ENCODE peak calls at places on chromosomes 4 and X, in six cellular contexts. One of them, this sample, is unnamed. For H3K4me1 and H3K36me3, the result is how much of the 10 kb centered on the place peaks cover.

GRCh38 chr4:84920591-84920990 is 45.9 kb downstream of the WDFY3 start:
- DNase-seq in SK-N-SH: no peak
- DNase-seq in adrenal gland: no peak
- DNase-seq in testis: no peak
- DNase-seq in Peyer's patch: no peak
- DNase-seq in neural progenitor cell: no peak
- DNase-seq in this sample: no peak

GRCh38 chr4:108270466-108271450 is 102.0 kb upstream of the LEF1 start:
- DNase-seq in neural progenitor cell: no peak
- DNase-seq in adrenal gland: no peak
- DNase-seq in SK-N-SH: no peak
- DNase-seq in testis: no peak
- DNase-seq in Peyer's patch: no peak
- DNase-seq in this sample: no peak

GRCh38 chr4:86338989-86339388 is 20.9 kb downstream of the MAPK10 start:
- DNase-seq in testis: no peak
- DNase-seq in Peyer's patch: no peak
- DNase-seq in adrenal gland: peak
- DNase-seq in neural progenitor cell: no peak
- DNase-seq in SK-N-SH: no peak
- DNase-seq in this sample: peak

GRCh38 chr4:99403380-99404194 is 31.6 kb downstream of the ADH7 start:
- DNase-seq in neural progenitor cell: no peak
- DNase-seq in SK-N-SH: no peak
- DNase-seq in adrenal gland: no peak
- DNase-seq in testis: no peak
- DNase-seq in Peyer's patch: no peak
- DNase-seq in this sample: no peak

GRCh38 chr4:56861365-56861764 is 39.9 kb upstream of the SPINK2 start:
- DNase-seq in adrenal gland: no peak
- DNase-seq in testis: no peak
- DNase-seq in Peyer's patch: no peak
- DNase-seq in neural progenitor cell: peak
- DNase-seq in SK-N-SH: no peak
- DNase-seq in this sample: no peak

GRCh38 chrX:88397551-88397950 is 349.5 kb upstream of the CPXCR1 start:
- DNase-seq in testis: no peak
- DNase-seq in adrenal gland: no peak
- DNase-seq in SK-N-SH: no peak
- DNase-seq in Peyer's patch: no peak
- DNase-seq in neural progenitor cell: no peak
- DNase-seq in this sample: no peak

GRCh38 chrX:15384304-15384703 is at the start of gene VEGFD:
- DNase-seq in testis: no peak
- DNase-seq in neural progenitor cell: no peak
- DNase-seq in SK-N-SH: no peak
- DNase-seq in Peyer's patch: no peak
- DNase-seq in adrenal gland: peak
- DNase-seq in this sample: no peak

GRCh38 chr4:86579941-86580340 is 14.2 kb upstream of the PTPN13 start:
- DNase-seq in Peyer's patch: no peak
- DNase-seq in SK-N-SH: no peak
- DNase-seq in adrenal gland: no peak
- DNase-seq in testis: no peak
- DNase-seq in neural progenitor cell: no peak
- DNase-seq in this sample: no peak

GRCh38 chr4:184061582-184061981 is 156.1 kb downstream of the ENPP6 start:
- DNase-seq in adrenal gland: no peak
- DNase-seq in neural progenitor cell: peak
- DNase-seq in Peyer's patch: no peak
- DNase-seq in testis: no peak
- DNase-seq in SK-N-SH: no peak
- DNase-seq in this sample: no peak

GRCh38 chr4:144355809-144356757 is 215.6 kb upstream of the GYPA start:
- DNase-seq in Peyer's patch: no peak
- DNase-seq in SK-N-SH: no peak
- DNase-seq in adrenal gland: peak
- DNase-seq in neural progenitor cell: peak
- DNase-seq in testis: peak
- DNase-seq in this sample: no peak

GRCh38 chr4:56691425-56691824 is 10.3 kb upstream of the HOPX start:
- DNase-seq in testis: no peak
- DNase-seq in SK-N-SH: no peak
- DNase-seq in adrenal gland: no peak
- DNase-seq in Peyer's patch: no peak
- DNase-seq in neural progenitor cell: no peak
- DNase-seq in this sample: no peak

GRCh38 chr4:61273237-61273636 is 73.1 kb downstream of the ADGRL3 start:
- DNase-seq in adrenal gland: peak
- DNase-seq in Peyer's patch: no peak
- DNase-seq in testis: no peak
- DNase-seq in neural progenitor cell: no peak
- DNase-seq in SK-N-SH: no peak
- DNase-seq in this sample: no peak

GRCh38 chr4:186840222-186840701 is 116.6 kb upstream of the FAT1 start:
- DNase-seq in neural progenitor cell: no peak
- DNase-seq in Peyer's patch: peak
- DNase-seq in adrenal gland: no peak
- DNase-seq in SK-N-SH: no peak
- DNase-seq in testis: peak
- DNase-seq in this sample: no peak

GRCh38 chr4:93031431-93032098 is 727.8 kb downstream of the GRID2 start:
- DNase-seq in testis: no peak
- DNase-seq in adrenal gland: no peak
- DNase-seq in neural progenitor cell: no peak
- DNase-seq in SK-N-SH: no peak
- DNase-seq in Peyer's patch: no peak
- DNase-seq in this sample: no peak

GRCh38 chrX:116281106-116281505 is 110.6 kb downstream of the AGTR2 start:
- DNase-seq in SK-N-SH: no peak
- DNase-seq in testis: no peak
- DNase-seq in neural progenitor cell: no peak
- DNase-seq in adrenal gland: no peak
- DNase-seq in Peyer's patch: no peak
- DNase-seq in this sample: no peak

GRCh38 chr4:182023469-182023868 is 219.7 kb upstream of the TENM3 start:
- DNase-seq in Peyer's patch: no peak
- DNase-seq in adrenal gland: no peak
- DNase-seq in testis: no peak
- DNase-seq in neural progenitor cell: no peak
- DNase-seq in SK-N-SH: no peak
- DNase-seq in this sample: no peak

GRCh38 chr4:33996075-33996718 is 2248.1 kb downstream of the ARAP2 start:
- DNase-seq in testis: no peak
- DNase-seq in neural progenitor cell: no peak
- DNase-seq in Peyer's patch: no peak
- DNase-seq in adrenal gland: no peak
- DNase-seq in SK-N-SH: no peak
- DNase-seq in this sample: no peak

DNA sequence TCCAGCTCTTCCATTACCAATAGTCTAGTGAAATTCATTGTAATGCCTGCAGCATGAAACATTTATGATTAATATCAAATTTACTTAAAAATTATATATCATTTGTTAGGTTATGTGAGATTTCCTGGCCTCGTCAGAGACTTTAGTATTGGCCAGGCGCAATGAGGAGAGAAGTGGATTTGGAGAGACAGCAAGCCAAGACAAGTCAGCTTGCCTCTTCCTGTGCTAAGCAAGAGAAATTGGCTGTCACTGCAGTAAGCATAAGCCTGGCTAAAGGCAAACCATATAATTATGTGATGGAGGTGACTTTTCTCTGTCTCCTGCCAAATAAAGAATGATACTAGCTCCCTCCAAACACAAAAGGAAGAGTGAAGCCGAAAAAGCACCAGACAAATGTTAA is 2246.1 kb downstream of the ARAP2 start:
- DNase-seq in Peyer's patch: no peak
- DNase-seq in adrenal gland: no peak
- DNase-seq in testis: no peak
- DNase-seq in neural progenitor cell: no peak
- DNase-seq in SK-N-SH: no peak
- DNase-seq in this sample: no peak
- H3K27ac ChIP-seq in Peyer's patch: no peak
- H3K27ac ChIP-seq in adrenal gland: no peak
- H3K27ac ChIP-seq in testis: no peak
- H3K27ac ChIP-seq in neural progenitor cell: no peak
- H3K27ac ChIP-seq in SK-N-SH: no peak
- H3K27ac ChIP-seq in this sample: no peak

GRCh38 chrX:8025705-8026104 is 98.5 kb upstream of the PNPLA4 start:
- DNase-seq in neural progenitor cell: no peak
- DNase-seq in testis: no peak
- DNase-seq in Peyer's patch: no peak
- DNase-seq in SK-N-SH: no peak
- DNase-seq in adrenal gland: no peak
- DNase-seq in this sample: no peak
- H3K4me1 ChIP-seq in neural progenitor cell: under half
- H3K4me1 ChIP-seq in testis: under half
- H3K4me1 ChIP-seq in Peyer's patch: under half
- H3K4me1 ChIP-seq in SK-N-SH: under half
- H3K4me1 ChIP-seq in adrenal gland: under half
- H3K4me1 ChIP-seq in this sample: under half

GRCh38 chrX:7054219-7055206 is 93.0 kb upstream of the STS start:
- DNase-seq in Peyer's patch: no peak
- DNase-seq in testis: no peak
- DNase-seq in adrenal gland: no peak
- DNase-seq in SK-N-SH: no peak
- DNase-seq in neural progenitor cell: no peak
- DNase-seq in this sample: no peak

GRCh38 chrX:7060444-7060843 is 87.1 kb upstream of the STS start:
- DNase-seq in Peyer's patch: no peak
- DNase-seq in SK-N-SH: no peak
- DNase-seq in testis: no peak
- DNase-seq in adrenal gland: no peak
- DNase-seq in neural progenitor cell: no peak
- DNase-seq in this sample: no peak

GRCh38 chrX:7059214-7059838 is 88.2 kb upstream of the STS start:
- DNase-seq in adrenal gland: no peak
- DNase-seq in Peyer's patch: no peak
- DNase-seq in testis: no peak
- DNase-seq in neural progenitor cell: no peak
- DNase-seq in SK-N-SH: no peak
- DNase-seq in this sample: no peak

GRCh38 chrX:7052541-7052940 is 95.0 kb upstream of the STS start:
- DNase-seq in testis: no peak
- DNase-seq in neural progenitor cell: no peak
- DNase-seq in SK-N-SH: no peak
- DNase-seq in adrenal gland: no peak
- DNase-seq in Peyer's patch: no peak
- DNase-seq in this sample: no peak

DNA sequence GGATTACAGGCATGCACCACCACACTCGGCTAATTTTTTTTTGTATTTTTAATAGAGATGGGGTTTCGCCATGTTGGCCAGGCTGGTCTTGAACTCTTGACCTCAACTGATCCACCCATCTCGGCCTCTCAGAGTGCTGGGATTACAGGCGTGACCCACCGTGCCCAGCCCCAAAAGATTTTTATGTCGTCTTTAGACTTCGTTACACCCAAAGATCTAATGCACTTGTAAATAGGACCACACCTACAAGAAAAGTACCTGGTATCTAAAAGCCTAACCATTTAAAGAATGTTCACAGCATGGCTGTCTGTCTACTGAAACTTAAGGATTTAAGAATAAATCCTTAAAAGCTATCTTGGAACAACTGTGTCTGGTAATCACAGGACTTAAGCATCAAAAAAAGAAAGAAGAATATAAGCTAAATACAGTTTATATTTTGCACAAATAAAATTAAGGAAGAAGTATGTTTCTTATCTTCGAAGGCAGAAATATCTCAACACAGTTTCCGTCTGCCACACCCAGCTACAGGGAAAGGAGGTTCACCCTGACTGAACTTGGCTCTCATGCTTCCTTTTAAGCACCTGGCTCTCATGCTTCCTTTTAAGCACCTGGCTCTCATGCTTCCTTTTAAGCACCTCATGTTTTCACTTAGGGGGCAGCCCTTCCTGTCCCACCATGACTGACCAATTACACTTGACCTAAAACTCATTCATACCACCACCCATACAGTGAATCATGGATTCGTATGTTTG is 92.0 kb upstream of the STS start:
- DNase-seq in neural progenitor cell: no peak
- DNase-seq in adrenal gland: no peak
- DNase-seq in SK-N-SH: no peak
- DNase-seq in testis: no peak
- DNase-seq in Peyer's patch: peak
- DNase-seq in this sample: no peak
- H3K36me3 ChIP-seq in neural progenitor cell: under half
- H3K36me3 ChIP-seq in adrenal gland: under half
- H3K36me3 ChIP-seq in SK-N-SH: under half
- H3K36me3 ChIP-seq in testis: under half
- H3K36me3 ChIP-seq in Peyer's patch: under half
- H3K36me3 ChIP-seq in this sample: under half

GRCh38 chr4:58465031-58465430 is 1354.8 kb upstream of the IGFBP7 start:
- DNase-seq in adrenal gland: no peak
- DNase-seq in SK-N-SH: no peak
- DNase-seq in Peyer's patch: no peak
- DNase-seq in testis: no peak
- DNase-seq in neural progenitor cell: no peak
- DNase-seq in this sample: no peak
- H3K27ac ChIP-seq in adrenal gland: no peak
- H3K27ac ChIP-seq in SK-N-SH: no peak
- H3K27ac ChIP-seq in Peyer's patch: no peak
- H3K27ac ChIP-seq in testis: no peak
- H3K27ac ChIP-seq in neural progenitor cell: no peak
- H3K27ac ChIP-seq in this sample: no peak

DNA sequence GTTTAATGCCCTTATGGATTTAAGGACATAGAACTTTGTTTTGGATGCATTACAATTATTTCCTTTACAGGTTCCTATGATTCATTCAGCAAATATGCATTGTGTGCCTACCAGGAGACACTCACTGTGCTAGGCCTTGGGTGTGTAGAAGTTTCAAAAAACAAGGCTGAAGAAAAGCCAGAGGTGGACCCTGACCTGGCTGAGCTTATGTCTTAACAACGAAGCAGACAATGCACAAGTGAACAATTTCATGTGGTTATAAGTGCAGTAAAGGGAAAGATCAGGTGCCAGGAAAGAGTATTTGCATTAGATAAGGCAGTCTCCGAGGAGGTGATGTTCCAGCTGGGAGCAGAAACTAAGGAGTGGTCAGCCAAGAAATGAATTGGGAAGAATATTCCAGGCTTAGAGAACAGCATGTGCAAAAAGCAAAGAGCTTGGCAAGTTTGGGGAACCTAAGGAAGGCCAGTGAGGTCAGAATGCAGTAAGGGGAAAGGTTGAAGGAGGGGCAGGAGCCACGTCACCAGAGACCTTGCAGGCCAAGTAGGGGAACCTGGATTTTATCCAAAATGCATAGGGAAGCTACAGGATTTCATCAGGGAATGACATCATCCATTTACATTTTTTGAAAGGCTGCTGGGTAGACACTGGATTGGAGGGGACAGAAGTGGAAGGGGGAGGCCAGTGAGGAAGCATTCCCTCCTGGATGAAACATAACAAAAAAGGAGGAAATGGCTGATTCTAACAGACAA is 193.6 kb downstream of the SOWAHB start:
- DNase-seq in neural progenitor cell: no peak
- DNase-seq in adrenal gland: no peak
- DNase-seq in testis: no peak
- DNase-seq in SK-N-SH: no peak
- DNase-seq in Peyer's patch: peak
- DNase-seq in this sample: peak
- H3K4me1 ChIP-seq in neural progenitor cell: under half
- H3K4me1 ChIP-seq in adrenal gland: under half
- H3K4me1 ChIP-seq in testis: under half
- H3K4me1 ChIP-seq in SK-N-SH: under half
- H3K4me1 ChIP-seq in Peyer's patch: under half
- H3K4me1 ChIP-seq in this sample: under half

This sample was measured in body of pancreas.